ENCODE peak calls at places on chromosomes 13 and 19, in five cellular contexts. R is HS-5; G is astrocyte of the spinal cord; L is GM23338; O is stimulated activated CD4-positive, alpha-beta T cell treated with anti-CD3 and anti-CD28 coated beads, Interleukin-15, amount 100 ng/mL, for 1 hour. T is an unnamed sample.

GRCh38 chr19:10471909-10472308 is 31.2 kb downstream of the KEAP1 start:
- DNase-seq in L (peak), O (no peak), R (no peak), G (peak), T (no peak)

GRCh38 chr19:39499082-39499642 is 415 bp downstream of the DLL3 start:
- DNase-seq in G (no peak), O (no peak), L (peak), R (no peak), T (peak)

GRCh38 chr19:33396701-33397535 is 23.4 kb downstream of the CEBPG start:
- DNase-seq in O (no peak), R (no peak), G (peak), L (peak), T (peak)

GRCh38 chr19:38740252-38740592 is 4.1 kb downstream of the CAPN12 start:
- DNase-seq in R (no peak), L (no peak), O (no peak), G (no peak), T (no peak)

GRCh38 chr13:111904166-111904565 is 162.8 kb upstream of the SOX1 start:
- DNase-seq in R (no peak), L (no peak), G (no peak), O (no peak), T (no peak)

GRCh38 chr13:97506511-97506910 is 72.5 kb downstream of the RAP2A start:
- DNase-seq in G (no peak), O (no peak), R (no peak), L (no peak), T (no peak)

GRCh38 chr13:114196629-114197028 is 17.6 kb downstream of the CFAP97D2 start:
- DNase-seq in G (no peak), L (no peak), R (no peak), O (no peak), T (no peak)

GRCh38 chr13:41645313-41645712 is 188.0 kb downstream of the RGCC start:
- DNase-seq in G (peak), L (no peak), R (peak), O (no peak), T (no peak)

GRCh38 chr13:27638521-27638920 is 16.8 kb downstream of the POLR1D start:
- DNase-seq in G (peak), R (no peak), L (no peak), O (no peak), T (no peak)

GRCh38 chr19:4278460-4278901 is 585 bp upstream of the SHD start:
- DNase-seq in R (no peak), O (no peak), G (no peak), L (peak), T (peak)

GRCh38 chr19:18469245-18470107 is 31.5 kb upstream of the ISYNA1 start:
- DNase-seq in R (no peak), O (peak), G (peak), L (peak), T (peak)

GRCh38 chr19:7815325-7815724 is 14.7 kb upstream of the EVI5L start:
- DNase-seq in O (no peak), G (no peak), R (no peak), L (no peak), T (no peak)

GRCh38 chr13:29532821-29533220 is 62.7 kb downstream of the SLC7A1 start:
- DNase-seq in L (no peak), G (no peak), O (no peak), R (no peak), T (no peak)

GRCh38 chr13:32883501-32883900 is 132.7 kb upstream of the KL start:
- DNase-seq in G (peak), O (no peak), L (no peak), R (no peak), T (no peak)

GRCh38 chr13:24982333-24982999 is 113.5 kb upstream of the PABPC3 start:
- DNase-seq in L (no peak), O (no peak), G (no peak), R (no peak), T (no peak)

GRCh38 chr13:112887151-112887550 is 81.9 kb upstream of the MCF2L start:
- DNase-seq in O (no peak), L (no peak), G (no peak), R (no peak), T (no peak)